ENCODE peak calls at places on chromosome 2, in ten cellular contexts. E is brain microvascular endothelial cell; O is non-pigmented ciliary epithelial cell; S is HS-5; D is COR-L47; V is activated naive CD4-positive, alpha-beta T cell treated with anti-CD3 and anti-CD28 coated beads for 36 hours; N is sciatic nerve; P is CD8-positive, alpha-beta memory T cell; J is left colon; Z is stimulated activated CD4-positive, alpha-beta T cell treated with anti-CD3 and anti-CD28 coated beads, Interleukin-2, amount 100 ng/mL, for 48 hours. C is an unnamed sample.

GRCh38 chr2:195660265-195660890 is 3.4 kb downstream of the SLC39A10 start:
- DNase-seq in E (peak; percentile 76), O (no peak), S (peak; percentile 56), D (peak; percentile 77), V (peak; percentile 91), N (peak; percentile 81), P (peak; percentile 74), J (peak; percentile 62), Z (peak; percentile 81), C (no peak)

GRCh38 chr2:29317801-29318485 is 202.7 kb downstream of the CLIP4 start:
- DNase-seq in E (no peak), O (no peak), S (no peak), D (no peak), V (no peak), N (no peak), P (no peak), J (no peak), Z (no peak), C (no peak)

GRCh38 chr2:890791-891190 is 59.9 kb upstream of the SNTG2 start:
- DNase-seq in E (no peak), O (no peak), S (peak; percentile 41), D (no peak), V (no peak), N (no peak), P (no peak), J (no peak), Z (no peak), C (no peak)

GRCh38 chr2:240300261-240300821 is 135.1 kb upstream of the GPC1 start:
- DNase-seq in E (no peak), O (no peak), S (no peak), D (no peak), V (no peak), N (no peak), P (no peak), J (no peak), Z (no peak), C (peak; percentile 46)

GRCh38 chr2:241629762-241630435 is 7.1 kb downstream of the THAP4 start:
- DNase-seq in E (no peak), O (no peak), S (no peak), D (no peak), V (no peak), N (no peak), P (no peak), J (no peak), Z (no peak), C (no peak)

GRCh38 chr2:240519396-240520142 is 38.2 kb downstream of the ANKMY1 start:
- DNase-seq in E (peak; percentile 29), O (peak; percentile 13), S (no peak), D (no peak), V (no peak), N (peak; percentile 55), P (no peak), J (no peak), Z (no peak), C (peak; percentile 50)

GRCh38 chr2:66024396-66024795 is 410.5 kb upstream of the MEIS1 start:
- DNase-seq in E (no peak), O (no peak), S (no peak), D (no peak), V (no peak), N (no peak), P (no peak), J (peak; percentile 33), Z (no peak), C (no peak)

GRCh38 chr2:223929575-223930001 is 15.5 kb downstream of the WDFY1 start:
- DNase-seq in E (no peak), O (no peak), S (no peak), D (no peak), V (peak; percentile 61), N (no peak), P (peak; percentile 46), J (no peak), Z (no peak), C (no peak)

GRCh38 chr2:16665746-16666452 is at the start of gene CYRIA:
- DNase-seq in E (no peak), O (no peak), S (no peak), D (peak; percentile 18), V (peak; percentile 65), N (peak; percentile 80), P (peak; percentile 12), J (peak; percentile 54), Z (peak; percentile 36), C (peak; percentile 79)

GRCh38 chr2:55118643-55119065 is 68.4 kb upstream of the RTN4 start:
- DNase-seq in E (no peak), O (no peak), S (no peak), D (no peak), V (no peak), N (no peak), P (no peak), J (no peak), Z (no peak), C (no peak)

GRCh38 chr2:225429718-225430117 is 30.2 kb downstream of the NYAP2 start:
- DNase-seq in E (no peak), O (peak; percentile 10), S (no peak), D (peak; percentile 71), V (no peak), N (no peak), P (no peak), J (no peak), Z (no peak), C (no peak)

GRCh38 chr2:64283641-64284371 is 139.6 kb upstream of the PELI1 start:
- DNase-seq in E (no peak), O (no peak), S (no peak), D (no peak), V (peak; percentile 42), N (no peak), P (peak; percentile 27), J (no peak), Z (no peak), C (no peak)

GRCh38 chr2:99865217-99865569 is 277.2 kb downstream of the AFF3 start:
- DNase-seq in E (no peak), O (no peak), S (no peak), D (no peak), V (no peak), N (no peak), P (no peak), J (no peak), Z (no peak), C (no peak)

GRCh38 chr2:214069254-214069653 is 341.6 kb upstream of the VWC2L start:
- DNase-seq in E (peak; percentile 96), O (peak; percentile 84), S (peak; percentile 93), D (no peak), V (peak; percentile 4), N (no peak), P (no peak), J (no peak), Z (no peak), C (no peak)